ENCODE peak calls at places on chromosomes 12 and 14, in ten cellular contexts. C, T, K, S, Q, F, J, W, Y and X are unnamed samples.

GRCh38 chr12:124695861-124696260 is 128.4 kb upstream of the NCOR2 start:
- DNase-seq in C (no peak), T (peak), K (no peak), S (no peak), Q (no peak), F (no peak), J (no peak), W (no peak), Y (no peak), X (no peak)

GRCh38 chr12:130959632-130960031 is 5.9 kb downstream of the ADGRD1 start:
- DNase-seq in C (no peak), T (no peak), K (no peak), S (no peak), Q (no peak), F (no peak), J (no peak), W (no peak), Y (no peak), X (no peak)

GRCh38 chr14:80584638-80585505 is 356.7 kb downstream of the CEP128 start:
- DNase-seq in C (no peak), T (peak), K (no peak), S (no peak), Q (peak), F (no peak), J (no peak), W (no peak), Y (peak), X (no peak)

GRCh38 chr14:32940066-32940651 is 1.5 kb downstream of the NPAS3 start:
- DNase-seq in C (no peak), T (no peak), K (no peak), S (no peak), Q (no peak), F (no peak), J (no peak), W (no peak), Y (no peak), X (no peak)

GRCh38 chr14:80350707-80351106 is 139.4 kb upstream of the DIO2 start:
- DNase-seq in C (no peak), T (peak), K (no peak), S (no peak), Q (no peak), F (no peak), J (no peak), W (no peak), Y (no peak), X (no peak)

GRCh38 chr12:29816869-29817730 is 33.4 kb upstream of the TMTC1 start:
- DNase-seq in C (no peak), T (no peak), K (no peak), S (no peak), Q (no peak), F (no peak), J (no peak), W (no peak), Y (no peak), X (no peak)

GRCh38 chr12:113174461-113175384 is 10.6 kb downstream of the DDX54 start:
- DNase-seq in C (peak), T (peak), K (peak), S (peak), Q (peak), F (peak), J (peak), W (peak), Y (peak), X (peak)

GRCh38 chr12:64325055-64325454 is 65.5 kb downstream of the C12orf56 start:
- DNase-seq in C (no peak), T (no peak), K (no peak), S (no peak), Q (no peak), F (no peak), J (no peak), W (no peak), Y (no peak), X (no peak)

GRCh38 chr14:91931478-91932088 is 15.9 kb downstream of the FBLN5 start:
- DNase-seq in C (no peak), T (no peak), K (no peak), S (no peak), Q (no peak), F (no peak), J (no peak), W (no peak), Y (no peak), X (no peak)

GRCh38 chr14:62144863-62145262 is 382.6 kb downstream of the SNAPC1 start:
- DNase-seq in C (no peak), T (no peak), K (no peak), S (no peak), Q (no peak), F (no peak), J (no peak), W (no peak), Y (no peak), X (no peak)

GRCh38 chr12:83086023-83086422 is 399.3 kb downstream of the TMTC2 start:
- DNase-seq in C (no peak), T (no peak), K (no peak), S (no peak), Q (no peak), F (no peak), J (no peak), W (no peak), Y (no peak), X (no peak)

GRCh38 chr14:55388160-55388559 is 23.5 kb downstream of the ATG14 start:
- DNase-seq in C (no peak), T (peak), K (no peak), S (peak), Q (peak), F (no peak), J (no peak), W (peak), Y (no peak), X (no peak)

GRCh38 chr14:20603813-20604212 is 12.6 kb upstream of the RNASE12 start:
- DNase-seq in C (no peak), T (no peak), K (no peak), S (no peak), Q (no peak), F (no peak), J (no peak), W (no peak), Y (no peak), X (no peak)

GRCh38 chr12:95802482-95803264 is 12.1 kb upstream of the NTN4 start:
- DNase-seq in C (peak), T (peak), K (peak), S (peak), Q (no peak), F (no peak), J (no peak), W (peak), Y (no peak), X (no peak)

GRCh38 chr14:53019391-53019790 is 68.5 kb upstream of the FERMT2 start:
- DNase-seq in C (no peak), T (peak), K (no peak), S (no peak), Q (no peak), F (no peak), J (no peak), W (peak), Y (no peak), X (no peak)

GRCh38 chr12:59408431-59408830 is 187.4 kb upstream of the SLC16A7 start:
- DNase-seq in C (no peak), T (peak), K (no peak), S (peak), Q (no peak), F (no peak), J (no peak), W (peak), Y (no peak), X (no peak)

GRCh38 chr14:74591899-74592298 is 20.1 kb downstream of the LTBP2 start:
- DNase-seq in C (no peak), T (peak), K (no peak), S (no peak), Q (no peak), F (no peak), J (no peak), W (peak), Y (no peak), X (no peak)